ENCODE peak calls at places on chromosomes 5 and 9, in six cellular contexts. S, G, H, V, B and T are unnamed samples.

GRCh38 chr9:93665566-93666278 is 89.3 kb downstream of the PHF2 start:
- DNase-seq in G (no peak), S (no peak), B (peak), H (no peak), V (no peak), T (peak)

GRCh38 chr5:59746261-59746765 is 147.2 kb downstream of the PDE4D start:
- DNase-seq in H (no peak), B (no peak), G (no peak), V (no peak), S (no peak), T (no peak)

GRCh38 chr5:56681346-56681745 is 134.0 kb upstream of the MAP3K1 start:
- DNase-seq in H (no peak), G (no peak), S (no peak), B (no peak), V (no peak), T (no peak)

GRCh38 chr5:139392678-139393496 is 2.0 kb downstream of the PROB1 start:
- DNase-seq in H (no peak), S (peak), G (peak), V (no peak), B (peak), T (peak)

GRCh38 chr9:78297672-78297961 is 692 bp downstream of the PSAT1 start:
- DNase-seq in H (no peak), V (peak), B (no peak), S (no peak), G (peak), T (no peak)

GRCh38 chr9:38355526-38356120 is 36.9 kb upstream of the ALDH1B1 start:
- DNase-seq in V (no peak), B (no peak), S (no peak), H (no peak), G (no peak), T (no peak)

GRCh38 chr5:72540759-72541438 is 33.7 kb upstream of the ZNF366 start:
- DNase-seq in G (no peak), S (no peak), H (no peak), V (no peak), B (no peak), T (no peak)

GRCh38 chr5:117220730-117221129 is 646.1 kb upstream of the SEMA6A start:
- DNase-seq in S (no peak), V (no peak), B (no peak), H (no peak), G (no peak), T (no peak)

GRCh38 chr5:149223081-149223848 is 48.4 kb upstream of the AFAP1L1 start:
- DNase-seq in H (no peak), B (no peak), S (no peak), G (no peak), V (no peak), T (no peak)

GRCh38 chr9:104906441-104907277 is 21.3 kb downstream of the ABCA1 start:
- DNase-seq in G (no peak), V (no peak), S (no peak), B (no peak), H (peak), T (no peak)

GRCh38 chr9:114110180-114110579 is 11.1 kb upstream of the KIF12 start:
- DNase-seq in G (no peak), H (no peak), B (no peak), S (no peak), V (no peak), T (no peak)

GRCh38 chr5:38670878-38671277 is 114.4 kb upstream of the LIFR start:
- DNase-seq in S (no peak), H (no peak), B (no peak), G (no peak), V (no peak), T (no peak)

GRCh38 chr5:21159526-21160059 is 1171.6 kb upstream of the CDH18 start:
- DNase-seq in G (no peak), B (no peak), H (no peak), V (no peak), S (no peak), T (no peak)

GRCh38 chr9:120583958-120584369 is 4.0 kb upstream of the CDK5RAP2 start:
- DNase-seq in H (peak), G (peak), S (no peak), B (peak), V (peak), T (peak)

GRCh38 chr5:109413463-109413862 is 3.7 kb upstream of the PJA2 start:
- DNase-seq in V (no peak), S (no peak), H (no peak), G (peak), B (no peak), T (no peak)

GRCh38 chr9:5442400-5443011 is 4.8 kb upstream of the PLGRKT start:
- DNase-seq in V (peak), B (no peak), G (peak), S (no peak), H (no peak), T (no peak)

GRCh38 chr9:122095010-122095767 is 2.1 kb upstream of the TTLL11 start:
- DNase-seq in V (no peak), B (no peak), S (no peak), G (peak), H (peak), T (no peak)